ENCODE peak calls at places on chromosomes 5 and 9, in eight cellular contexts. W is neuronal stem cell, Z is glutamatergic neuron, N is GM13977, X is HCT116, B is HFF-Myc, F is M059J, E is NCI-H1092 treated with DMSO at 0.1 percent for 48 hours. Q is an unnamed sample.

GRCh38 chr5:12876541-12877298 is 972.5 kb upstream of the CTNND2 start:
- DNase-seq in E (no peak), X (no peak), N (no peak), W (no peak), Z (no peak), F (no peak), B (no peak), Q (no peak)

GRCh38 chr9:14296462-14296861 is 17.5 kb downstream of the NFIB start:
- DNase-seq in W (no peak), X (no peak), F (no peak), B (no peak), E (no peak), Z (no peak), N (no peak), Q (no peak)

GRCh38 chr5:124889522-124889828 is 143.0 kb upstream of the ZNF608 start:
- DNase-seq in N (no peak), W (no peak), E (no peak), B (no peak), Z (no peak), X (no peak), F (no peak), Q (no peak)

GRCh38 chr9:75903785-75904360 is 13.4 kb downstream of the PCSK5 start:
- DNase-seq in Z (no peak), F (peak), B (no peak), W (no peak), X (peak), E (no peak), N (no peak), Q (no peak)

GRCh38 chr5:60541980-60542379 is 158.0 kb downstream of the DEPDC1B start:
- DNase-seq in F (peak), X (no peak), N (no peak), W (no peak), B (no peak), Z (no peak), E (no peak), Q (no peak)

GRCh38 chr5:119355636-119356383 is at the start of gene TNFAIP8:
- DNase-seq in E (peak), B (no peak), W (peak), N (peak), F (peak), Z (peak), X (no peak), Q (peak)

GRCh38 chr5:2914991-2915484 is 163.6 kb upstream of the IRX2 start:
- DNase-seq in F (no peak), W (no peak), X (no peak), Z (no peak), B (no peak), E (no peak), N (no peak), Q (no peak)

GRCh38 chr9:128070874-128071273 is 2.8 kb downstream of the SLC25A25 start:
- DNase-seq in F (no peak), B (no peak), W (no peak), E (no peak), N (no peak), X (no peak), Z (no peak), Q (no peak)

GRCh38 chr9:101093620-101094019 is 65.1 kb downstream of the PLPPR1 start:
- DNase-seq in Z (no peak), F (peak), W (no peak), N (no peak), E (no peak), B (no peak), X (no peak), Q (no peak)